ENCODE peak calls at places on chromosome 11, in five cellular contexts. U is GM12878, T is sigmoid colon, B is HCT116, I is spleen. G is an unnamed sample.

GRCh38 chr11:36455658-36456111 is 54.4 kb downstream of the TRAF6 start:
- DNase-seq in U (no peak), T (peak; percentile 87), B (no peak), I (no peak), G (no peak)

GRCh38 chr11:84909740-84910139 is 717.4 kb downstream of the DLG2 start:
- DNase-seq in U (no peak), T (no peak), B (no peak), I (no peak), G (no peak)

GRCh38 chr11:68416070-68416578 is 44.4 kb upstream of the PPP6R3 start:
- DNase-seq in U (no peak), T (no peak), B (no peak), I (no peak), G (no peak)

GRCh38 chr11:22244986-22245592 is 52.2 kb downstream of the ANO5 start:
- DNase-seq in U (no peak), T (no peak), B (peak; percentile 15), I (no peak), G (no peak)

GRCh38 chr11:116640641-116641402 is 132.0 kb downstream of the BUD13 start:
- DNase-seq in U (no peak), T (no peak), B (no peak), I (no peak), G (no peak)

GRCh38 chr11:19326499-19326898 is 85.8 kb upstream of the E2F8 start:
- DNase-seq in U (no peak), T (no peak), B (no peak), I (no peak), G (no peak)

GRCh38 chr11:2213384-2213842 is 41.8 kb upstream of the TH start:
- DNase-seq in U (no peak), T (peak; percentile 50), B (no peak), I (peak; percentile 73), G (peak; percentile 4)

GRCh38 chr11:134792044-134792443 is 380.0 kb upstream of the B3GAT1 start:
- DNase-seq in U (no peak), T (no peak), B (no peak), I (no peak), G (no peak)

GRCh38 chr11:129067454-129067853 is 124.7 kb downstream of the ARHGAP32 start:
- DNase-seq in U (no peak), T (no peak), B (no peak), I (no peak), G (no peak)

GRCh38 chr11:17477084-17477333 is 364 bp upstream of the ABCC8 start:
- DNase-seq in U (no peak), T (no peak), B (no peak), I (no peak), G (no peak)

GRCh38 chr11:119362741-119363080 is 16.2 kb upstream of the MFRP start:
- DNase-seq in U (no peak), T (no peak), B (no peak), I (peak; percentile 2), G (no peak)

GRCh38 chr11:62427630-62428233 is 8.9 kb downstream of the SCGB1A1 start:
- DNase-seq in U (peak; percentile 41), T (no peak), B (no peak), I (no peak), G (no peak)

GRCh38 chr11:61065955-61066638 is 36.2 kb upstream of the CD5 start:
- DNase-seq in U (no peak), T (peak; percentile 48), B (no peak), I (no peak), G (no peak)

GRCh38 chr11:2902784-2903671 is 17.5 kb upstream of the CDKN1C start:
- DNase-seq in U (no peak), T (no peak), B (no peak), I (peak; percentile 84), G (no peak)

GRCh38 chr11:3781423-3781822 is 15.9 kb downstream of the NUP98 start:
- DNase-seq in U (no peak), T (no peak), B (no peak), I (no peak), G (no peak)

GRCh38 chr11:128946646-128947045 is 4.0 kb upstream of the TP53AIP1 start:
- DNase-seq in U (no peak), T (no peak), B (no peak), I (no peak), G (no peak)

GRCh38 chr11:32658639-32659406 is 75.2 kb downstream of the EIF3M start:
- DNase-seq in U (no peak), T (no peak), B (no peak), I (no peak), G (no peak)

GRCh38 chr11:11451501-11452005 is 98.5 kb upstream of the CSNK2A3 start:
- DNase-seq in U (peak; percentile 56), T (no peak), B (peak; percentile 46), I (no peak), G (no peak)

GRCh38 chr11:132115454-132115853 is 745.0 kb downstream of the NTM start:
- DNase-seq in U (no peak), T (no peak), B (no peak), I (no peak), G (no peak)

GRCh38 chr11:43989162-43989961 is 46.9 kb downstream of the C11orf96 start:
- DNase-seq in U (no peak), T (peak; percentile 86), B (no peak), I (peak; percentile 60), G (no peak)

GRCh38 chr11:59918494-59918893 is 19.7 kb upstream of the OOSP1 start:
- DNase-seq in U (no peak), T (no peak), B (no peak), I (no peak), G (no peak)

GRCh38 chr11:129814244-129814992 is 1.2 kb upstream of the TMEM45B start:
- DNase-seq in U (no peak), T (no peak), B (no peak), I (peak; percentile 64), G (no peak)

GRCh38 chr11:126115820-126116319 is 53.2 kb upstream of the CDON start:
- DNase-seq in U (no peak), T (peak; percentile 92), B (peak; percentile 7), I (peak; percentile 62), G (peak; percentile 84)

GRCh38 chr11:85171648-85172257 is 455.4 kb downstream of the DLG2 start:
- DNase-seq in U (no peak), T (no peak), B (no peak), I (no peak), G (no peak)

GRCh38 chr11:62104816-62105610 is 18.8 kb upstream of the INCENP start:
- DNase-seq in U (no peak), T (no peak), B (no peak), I (no peak), G (no peak)

GRCh38 chr11:16226245-16226644 is 130.1 kb downstream of the SOX6 start:
- DNase-seq in U (no peak), T (peak; percentile 49), B (no peak), I (no peak), G (peak; percentile 77)

GRCh38 chr11:15735711-15736110 is 620.6 kb downstream of the SOX6 start:
- DNase-seq in U (no peak), T (no peak), B (no peak), I (no peak), G (no peak)

DNA sequence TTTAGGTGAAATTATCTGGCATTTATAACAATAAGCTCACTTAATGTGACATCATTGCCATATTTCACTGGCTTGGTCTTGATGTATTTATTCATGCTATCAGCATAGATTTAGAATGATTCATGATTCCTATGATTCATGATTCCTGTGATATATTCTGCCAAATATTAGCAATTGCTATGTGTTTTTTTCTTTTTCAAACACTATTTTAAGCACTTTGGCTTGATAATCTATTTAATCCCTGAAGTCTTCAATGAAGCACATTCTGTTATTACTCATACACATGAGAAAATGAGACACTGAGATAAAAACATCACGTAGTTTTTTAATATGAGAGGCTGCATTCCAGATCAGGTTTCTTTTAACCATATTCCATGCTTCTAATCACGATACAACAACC is 78.5 kb downstream of the LUZP2 start:
- DNase-seq in U (no peak), T (no peak), B (no peak), I (no peak), G (no peak)
- TF ChIP-seq POLR2AphosphoS5 in U (no peak), T (no peak), B (no peak), I (no peak), G (no peak)

DNA sequence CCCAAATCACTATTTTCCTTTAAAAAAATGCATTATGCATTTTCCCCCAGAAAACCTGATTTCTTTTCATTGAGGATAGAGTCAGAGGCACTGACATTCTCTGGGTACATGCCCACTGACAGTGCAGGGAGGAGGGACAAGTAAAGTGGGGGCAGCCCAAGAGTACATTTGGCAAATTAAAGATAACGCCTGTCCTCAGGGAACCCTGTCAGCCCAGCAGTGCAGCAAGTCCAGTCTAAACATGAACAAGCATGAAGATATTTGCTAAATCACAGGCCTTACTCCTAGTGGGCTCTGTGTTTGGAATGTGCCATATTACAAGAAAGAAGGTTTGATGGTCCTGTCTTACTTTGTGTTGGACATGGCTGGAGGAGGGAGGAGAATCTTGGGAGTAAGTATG is 37.8 kb downstream of the AMOTL1 start:
- DNase-seq in U (no peak), T (no peak), B (no peak), I (no peak), G (no peak)
- TF ChIP-seq POLR2A in U (no peak), T (no peak), B (no peak), I (no peak), G (no peak)

GRCh38 chr11:64251722-64251985 is 324 bp downstream of the PLCB3 start:
- DNase-seq in U (no peak), T (no peak), B (no peak), I (no peak), G (no peak)

GRCh38 chr11:64253043-64253442 is 1.7 kb downstream of the PLCB3 start:
- DNase-seq in U (no peak), T (no peak), B (no peak), I (no peak), G (no peak)

GRCh38 chr11:64253481-64253880 is 2.2 kb downstream of the PLCB3 start:
- DNase-seq in U (no peak), T (no peak), B (no peak), I (no peak), G (no peak)

GRCh38 chr11:64250875-64251721 is at the start of gene PLCB3:
- DNase-seq in U (no peak), T (peak; percentile 79), B (no peak), I (peak; percentile 92), G (peak; percentile 52)

GRCh38 chr11:64251986-64252837 is 882 bp downstream of the PLCB3 start:
- DNase-seq in U (no peak), T (peak; percentile 77), B (no peak), I (no peak), G (peak; percentile 58)
- TF ChIP-seq CTCF in U (peak; percentile 36), T (peak; percentile 13), B (no peak), I (peak; percentile 34), G (no peak)

DNA sequence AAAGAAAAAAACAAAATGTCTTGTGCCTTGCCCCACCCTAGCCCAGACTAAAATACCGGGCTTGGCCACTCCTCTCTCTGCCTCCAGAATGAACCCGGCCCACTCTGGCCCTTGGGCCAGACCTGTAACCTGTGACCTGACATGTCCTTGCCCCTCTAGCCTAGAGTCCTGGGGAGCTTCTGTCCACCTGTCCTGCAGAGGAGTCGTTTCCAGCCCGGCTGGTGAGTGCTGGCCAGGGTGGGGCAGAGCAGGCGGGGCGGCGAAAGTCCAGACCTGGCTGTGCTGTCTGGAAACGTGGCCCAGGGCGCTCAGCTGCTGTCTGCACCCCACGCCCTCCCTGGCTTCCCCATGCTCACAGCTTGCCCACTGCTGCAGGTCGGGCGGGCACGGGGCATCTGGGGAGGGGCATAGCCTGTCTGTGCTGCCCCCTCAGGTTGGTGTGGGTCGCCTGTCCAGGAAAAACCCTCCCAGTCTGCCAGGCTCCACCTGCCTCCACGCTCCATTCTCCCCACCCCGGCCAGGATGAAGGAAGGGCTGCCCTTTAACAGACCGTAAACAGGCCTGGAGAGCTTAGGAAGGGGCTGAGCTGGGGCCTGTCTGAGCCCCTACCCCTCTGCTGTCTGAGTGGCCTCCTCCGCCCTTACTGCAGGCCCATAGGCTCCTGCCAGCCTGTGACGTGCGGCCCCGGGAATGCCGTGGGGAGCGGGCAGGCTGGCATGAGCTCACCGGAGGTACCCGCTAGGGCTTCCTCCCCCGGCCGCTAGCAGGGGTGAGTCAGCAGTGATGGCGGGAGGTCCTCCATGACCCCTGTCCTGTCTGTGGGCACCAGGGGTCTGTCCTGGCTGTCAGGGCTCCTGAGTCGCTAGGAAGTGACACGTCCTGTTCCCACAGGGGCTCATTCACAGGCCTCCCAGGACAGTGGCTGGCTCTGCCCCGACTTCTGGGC is 1.9 kb downstream of the CD151 start:
- DNase-seq in U (no peak), T (peak; percentile 94), B (peak; percentile 72), I (peak; percentile 78), G (peak; percentile 59)
- TF ChIP-seq POLR2AphosphoS5 in U (no peak), T (peak; percentile 85), B (peak; percentile 72), I (peak; percentile 56), G (peak; percentile 63)